ENCODE peak calls at places on chromosome 19, in seven cellular contexts. C is esophagus squamous epithelium, D is chondrocyte, L is fibroblast of mammary gland, K is adrenal gland, V is AG10803, I is non-pigmented ciliary epithelial cell. Z is an unnamed sample.

GRCh38 chr19:17279436-17279835 is 2.3 kb upstream of the ANKLE1 start:
- DNase-seq in C (no peak), I (no peak), D (no peak), V (no peak), K (no peak), L (peak), Z (no peak)

GRCh38 chr19:19900124-19900523 is 622 bp upstream of the ZNF93 start:
- DNase-seq in K (no peak), I (peak), V (peak), L (peak), C (no peak), D (no peak), Z (no peak)

GRCh38 chr19:33395561-33396550 is 22.3 kb downstream of the CEBPG start:
- DNase-seq in L (peak), C (no peak), V (peak), K (no peak), D (no peak), I (no peak), Z (no peak)

GRCh38 chr19:18317998-18318800 is 4.7 kb downstream of the LSM4 start:
- DNase-seq in V (no peak), K (peak), C (no peak), I (no peak), D (no peak), L (no peak), Z (peak)

GRCh38 chr19:30668521-30669155 is 296.5 kb downstream of the ZNF536 start:
- DNase-seq in K (no peak), V (no peak), C (no peak), L (no peak), D (no peak), I (no peak), Z (no peak)

GRCh38 chr19:1624458-1624857 is 19.2 kb upstream of the UQCR11 start:
- DNase-seq in L (peak), I (peak), K (no peak), D (no peak), V (peak), C (no peak), Z (peak)

GRCh38 chr19:48444129-48444932 is 1.5 kb upstream of the GRWD1 start:
- DNase-seq in I (no peak), K (peak), L (no peak), D (no peak), C (no peak), V (no peak), Z (no peak)

GRCh38 chr19:49567722-49568454 is 12.5 kb downstream of the NOSIP start:
- DNase-seq in C (no peak), K (no peak), D (no peak), L (peak), I (no peak), V (peak), Z (peak)

GRCh38 chr19:2455481-2456300 is 1.1 kb downstream of the LMNB2 start:
- DNase-seq in I (no peak), K (peak), D (peak), L (no peak), C (no peak), V (no peak), Z (peak)

GRCh38 chr19:45769821-45770191 is 754 bp upstream of the SIX5 start:
- DNase-seq in D (no peak), L (peak), I (no peak), K (peak), C (no peak), V (peak), Z (peak)